ENCODE peak calls at places on chromosomes 2 and 18, in four cellular contexts. R is heart left ventricle, U is heart right ventricle, G is lung. H is an unnamed sample.

GRCh38 chr18:58367425-58368140 is 261.3 kb downstream of the ALPK2 start:
- ATAC-seq in R (no peak), U (no peak), G (no peak), H (no peak)

GRCh38 chr18:26646897-26647296 is 98.5 kb upstream of the KCTD1 start:
- ATAC-seq in U (no peak), R (no peak), G (no peak), H (no peak)

GRCh38 chr18:59488899-59489298 is 129.8 kb upstream of the LMAN1 start:
- ATAC-seq in U (no peak), R (no peak), G (no peak), H (no peak)

GRCh38 chr2:55090702-55091101 is 40.5 kb upstream of the RTN4 start:
- ATAC-seq in U (no peak), R (no peak), G (no peak), H (no peak)

GRCh38 chr18:36038102-36038663 is 29.2 kb downstream of the RPRD1A start:
- ATAC-seq in G (no peak), R (no peak), U (no peak), H (no peak)

GRCh38 chr2:157438907-157439791 is 4.7 kb downstream of the CYTIP start:
- ATAC-seq in R (peak), G (no peak), U (no peak), H (no peak)

GRCh38 chr2:56940054-56940453 is 756.3 kb downstream of the CCDC85A start:
- ATAC-seq in U (no peak), G (no peak), R (no peak), H (no peak)

GRCh38 chr2:130756041-130756720 is 841 bp downstream of the AMER3 start:
- ATAC-seq in U (peak), R (peak), G (peak), H (no peak)

GRCh38 chr2:110874565-110875383 is 142.4 kb downstream of the ACOXL start:
- ATAC-seq in U (no peak), G (peak), R (no peak), H (no peak)

GRCh38 chr18:65975536-65975935 is 224.7 kb downstream of the CDH7 start:
- ATAC-seq in U (no peak), G (no peak), R (no peak), H (no peak)

GRCh38 chr2:70726947-70727725 is 40.9 kb downstream of the ADD2 start:
- ATAC-seq in U (no peak), R (no peak), G (no peak), H (no peak)

GRCh38 chr2:58762176-58762781 is 521.2 kb upstream of the FANCL start:
- ATAC-seq in R (peak), U (no peak), G (peak), H (no peak)

GRCh38 chr2:39541011-39541930 is 104.2 kb upstream of the MAP4K3 start:
- ATAC-seq in R (peak), U (peak), G (no peak), H (peak)

GRCh38 chr18:1663879-1664705 is 759.4 kb downstream of the ADCYAP1 start:
- ATAC-seq in U (no peak), R (peak), G (no peak), H (peak)

GRCh38 chr2:241885701-241886643 is 16.4 kb downstream of the RTP5 start:
- ATAC-seq in G (no peak), U (no peak), R (no peak), H (no peak)

GRCh38 chr2:241880311-241881073 is 11.0 kb downstream of the RTP5 start:
- ATAC-seq in G (no peak), R (no peak), U (no peak), H (no peak)

GRCh38 chr2:241879326-241879725 is 9.8 kb downstream of the RTP5 start:
- ATAC-seq in U (no peak), R (no peak), G (no peak), H (no peak)

GRCh38 chr2:241884951-241885700 is 15.6 kb downstream of the RTP5 start:
- ATAC-seq in G (no peak), U (no peak), R (no peak), H (no peak)

GRCh38 chr2:241882090-241882625 is 12.6 kb downstream of the RTP5 start:
- ATAC-seq in R (peak), G (peak), U (peak), H (peak)
- H3K27ac ChIP-seq in R (peak), G (no peak), U (no peak), H (no peak)

DNA sequence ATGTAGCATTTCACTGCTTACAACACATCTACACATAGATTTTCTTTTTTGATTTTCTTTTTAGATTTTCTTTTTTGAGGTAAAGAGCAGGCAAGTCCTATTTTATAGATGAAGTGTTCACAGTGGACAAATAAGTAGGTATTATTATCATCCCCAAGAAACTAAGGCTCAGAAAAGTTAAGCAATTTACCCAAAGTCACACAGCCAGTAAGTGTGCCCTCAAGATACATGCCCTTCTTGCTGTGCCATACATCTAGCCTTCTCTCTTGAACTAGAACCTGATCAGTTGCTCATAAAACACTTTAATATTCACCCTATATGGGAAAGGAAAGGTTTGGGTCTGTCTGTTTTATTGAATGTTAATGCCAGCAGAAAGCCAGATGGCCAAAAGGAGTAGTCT is 50.3 kb downstream of the DAPL1 start:
- ATAC-seq in G (no peak), R (no peak), U (no peak), H (no peak)
- H3K27ac ChIP-seq in G (no peak), R (no peak), U (no peak), H (no peak)

GRCh38 chr2:170524828-170525565 is 190.1 kb upstream of the SP5 start:
- ATAC-seq in G (no peak), R (no peak), U (no peak), H (no peak)
- H3K27ac ChIP-seq in G (no peak), R (no peak), U (no peak), H (peak)

GRCh38 chr2:160168878-160169277 is 31.2 kb downstream of the ITGB6 start:
- ATAC-seq in U (no peak), R (no peak), G (no peak), H (no peak)

GRCh38 chr2:160167089-160167488 is 33.0 kb downstream of the ITGB6 start:
- ATAC-seq in G (no peak), R (no peak), U (no peak), H (no peak)

GRCh38 chr2:160169401-160169918 is 30.6 kb downstream of the ITGB6 start:
- ATAC-seq in R (no peak), G (peak), U (no peak), H (no peak)

GRCh38 chr2:160165095-160165494 is 35.0 kb downstream of the ITGB6 start:
- ATAC-seq in G (no peak), U (no peak), R (no peak), H (no peak)

GRCh38 chr2:160165996-160166395 is 34.1 kb downstream of the ITGB6 start:
- ATAC-seq in G (no peak), R (no peak), U (no peak), H (no peak)
- H3K27ac ChIP-seq in G (no peak), R (no peak), U (no peak), H (no peak)